ENCODE peak calls at places on chromosomes 4 and X, in ten cellular contexts. J, G, A, O, T, Q, K, D, B and U are unnamed samples.

GRCh38 chr4:95091272-95091671 is 333.5 kb downstream of the BMPR1B start:
- DNase-seq in J (no peak), G (no peak), A (peak; percentile 38), O (no peak), T (no peak), Q (no peak), K (no peak), D (no peak), B (no peak), U (no peak)

GRCh38 chrX:46686003-46686645 is 72.8 kb downstream of the SLC9A7 start:
- DNase-seq in J (no peak), G (no peak), A (peak; percentile 41), O (peak; percentile 13), T (no peak), Q (no peak), K (peak; percentile 21), D (peak; percentile 52), B (no peak), U (peak; percentile 17)

GRCh38 chrX:54397113-54397512 is 39.3 kb upstream of the WNK3 start:
- DNase-seq in J (no peak), G (no peak), A (no peak), O (no peak), T (no peak), Q (no peak), K (no peak), D (no peak), B (no peak), U (no peak)

GRCh38 chrX:130467936-130468335 is 66.1 kb downstream of the RBMX2 start:
- DNase-seq in J (no peak), G (no peak), A (no peak), O (no peak), T (no peak), Q (no peak), K (no peak), D (no peak), B (no peak), U (no peak)

GRCh38 chr4:5974321-5974720 is 43.9 kb downstream of the C4orf50 start:
- DNase-seq in J (no peak), G (peak; percentile 15), A (no peak), O (no peak), T (no peak), Q (no peak), K (peak; percentile 7), D (no peak), B (no peak), U (no peak)

GRCh38 chrX:136816970-136817369 is 36.2 kb upstream of the ARHGEF6 start:
- DNase-seq in J (no peak), G (no peak), A (peak; percentile 47), O (no peak), T (no peak), Q (no peak), K (no peak), D (peak; percentile 25), B (no peak), U (no peak)

GRCh38 chr4:158578476-158578875 is 56.8 kb downstream of the RXFP1 start:
- DNase-seq in J (no peak), G (no peak), A (peak; percentile 51), O (no peak), T (no peak), Q (no peak), K (no peak), D (peak; percentile 46), B (peak; percentile 4), U (no peak)

GRCh38 chrX:136130931-136131843 is 16.1 kb upstream of the FHL1 start:
- DNase-seq in J (no peak), G (no peak), A (peak; percentile 82), O (no peak), T (no peak), Q (no peak), K (no peak), D (peak; percentile 80), B (peak; percentile 40), U (no peak)

GRCh38 chrX:120310861-120311631 is at the start of gene TMEM255A:
- DNase-seq in J (peak; percentile 37), G (no peak), A (no peak), O (no peak), T (no peak), Q (peak; percentile 48), K (no peak), D (peak; percentile 6), B (no peak), U (peak; percentile 45)

GRCh38 chr4:109234596-109234995 is 67.9 kb downstream of the COL25A1 start:
- DNase-seq in J (no peak), G (no peak), A (no peak), O (no peak), T (no peak), Q (no peak), K (no peak), D (no peak), B (no peak), U (no peak)

GRCh38 chr4:78797777-78798284 is 21.7 kb downstream of the BMP2K start:
- DNase-seq in J (no peak), G (no peak), A (no peak), O (no peak), T (no peak), Q (no peak), K (no peak), D (no peak), B (no peak), U (no peak)

GRCh38 chr4:63965875-63966274 is 443.4 kb downstream of the TECRL start:
- DNase-seq in J (no peak), G (no peak), A (no peak), O (no peak), T (no peak), Q (no peak), K (no peak), D (no peak), B (no peak), U (no peak)

GRCh38 chr4:73139991-73140390 is 70.5 kb upstream of the COX18 start:
- DNase-seq in J (no peak), G (no peak), A (peak; percentile 31), O (no peak), T (no peak), Q (no peak), K (no peak), D (no peak), B (no peak), U (no peak)

GRCh38 chr4:82493721-82494425 is 63.5 kb downstream of the ENOPH1 start:
- DNase-seq in J (no peak), G (no peak), A (peak; percentile 34), O (no peak), T (no peak), Q (no peak), K (no peak), D (no peak), B (no peak), U (no peak)

DNA sequence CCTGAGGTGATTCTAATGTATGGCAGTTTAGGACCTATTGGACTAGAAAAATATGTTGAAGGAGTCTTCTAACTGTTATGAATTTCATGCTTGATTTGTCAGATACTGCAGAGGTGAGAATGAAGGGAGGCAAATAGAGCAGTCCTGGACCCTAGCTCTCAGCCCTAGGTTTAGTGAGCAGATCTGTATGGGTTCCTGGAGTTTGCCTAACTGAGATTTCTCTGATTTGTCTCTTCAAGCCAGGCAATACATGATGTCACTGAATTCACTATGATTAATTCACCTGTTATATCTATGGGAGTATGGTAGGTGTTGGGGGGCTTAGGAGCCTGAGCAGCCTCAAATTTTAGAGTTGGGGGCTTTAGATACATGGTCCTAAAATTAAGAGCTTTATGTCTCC is 2.6 kb downstream of the MND1 start:
- DNase-seq in J (no peak), G (no peak), A (no peak), O (no peak), T (no peak), Q (no peak), K (no peak), D (no peak), B (no peak), U (no peak)
- H3K27ac ChIP-seq in J (no peak overlapping the region), G (no peak overlapping the region), A (no peak overlapping the region), O (no peak overlapping the region), T (no peak overlapping the region), Q (no peak overlapping the region), K (no peak overlapping the region), D (no peak overlapping the region), B (no peak overlapping the region), U (no peak overlapping the region)

DNA sequence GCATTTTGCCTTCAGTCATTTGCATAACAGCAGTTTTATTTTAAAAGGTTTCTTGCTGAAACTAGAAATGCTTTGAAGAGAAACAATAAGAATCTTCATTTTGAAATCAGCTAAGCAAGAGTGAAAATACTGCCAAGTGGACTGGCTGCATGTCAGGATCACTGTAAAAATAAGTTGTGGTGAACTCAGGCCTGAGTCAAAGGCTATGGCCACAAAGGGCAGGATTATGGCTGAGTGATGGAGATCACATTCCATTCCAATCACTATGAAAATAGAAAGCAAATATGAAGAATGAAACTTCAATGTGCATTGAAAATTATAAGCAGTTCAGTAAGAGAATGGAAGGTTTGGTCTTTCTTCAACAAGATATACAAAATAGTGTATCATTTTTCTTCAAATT is 224.5 kb downstream of the PCDH18 start:
- DNase-seq in J (no peak), G (no peak), A (peak; percentile 82), O (peak; percentile 17), T (no peak), Q (peak; percentile 11), K (peak; percentile 36), D (peak; percentile 90), B (no peak), U (peak; percentile 25)
- H3K27ac ChIP-seq in J (no peak overlapping the region), G (no peak overlapping the region), A (peak overlapping the region; percentile 7), O (no peak overlapping the region), T (no peak overlapping the region), Q (no peak overlapping the region), K (peak overlapping the region; percentile 8), D (no peak overlapping the region), B (no peak overlapping the region), U (no peak overlapping the region)

GRCh38 chrX:16733013-16733412 is 13.6 kb downstream of the SYAP1 start:
- DNase-seq in J (no peak), G (no peak), A (no peak), O (no peak), T (no peak), Q (no peak), K (no peak), D (no peak), B (no peak), U (no peak)
- H3K27ac ChIP-seq in J (no peak overlapping the region), G (no peak overlapping the region), A (no peak overlapping the region), O (no peak overlapping the region), T (no peak overlapping the region), Q (no peak overlapping the region), K (no peak overlapping the region), D (no peak overlapping the region), B (no peak overlapping the region), U (no peak overlapping the region)

DNA sequence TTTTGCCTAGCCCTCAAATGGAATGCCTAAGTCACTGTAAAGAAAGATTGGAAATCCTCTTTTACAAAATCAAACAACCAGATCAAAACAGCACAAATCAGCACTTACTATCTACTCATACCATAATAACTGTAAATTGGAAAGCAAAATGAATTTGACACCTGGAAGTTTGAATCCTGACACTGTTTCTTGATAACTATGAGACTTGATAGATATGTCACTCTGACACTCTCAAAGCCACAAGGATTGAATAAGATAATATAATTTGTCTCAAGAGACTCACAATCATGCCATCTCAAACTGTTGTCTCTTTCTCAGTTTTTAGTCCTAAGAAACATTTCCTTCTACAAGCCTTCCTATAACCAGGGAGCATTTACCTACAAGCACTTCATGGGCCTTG is 302.6 kb upstream of the DIAPH2 start:
- DNase-seq in J (no peak), G (no peak), A (no peak), O (no peak), T (no peak), Q (no peak), K (no peak), D (no peak), B (no peak), U (no peak)
- H3K27ac ChIP-seq in J (no peak overlapping the region), G (no peak overlapping the region), A (no peak overlapping the region), O (no peak overlapping the region), T (no peak overlapping the region), Q (no peak overlapping the region), K (no peak overlapping the region), D (no peak overlapping the region), B (no peak overlapping the region), U (no peak overlapping the region)

GRCh38 chr4:1723131-1723801 is 1.9 kb downstream of the TACC3 start:
- DNase-seq in J (peak; percentile 54), G (no peak), A (no peak), O (no peak), T (no peak), Q (peak; percentile 19), K (peak; percentile 18), D (no peak), B (no peak), U (no peak)
- H3K27ac ChIP-seq in J (peak overlapping the region; percentile 95), G (peak overlapping the region; percentile 95), A (no peak overlapping the region), O (peak overlapping the region; percentile 84), T (peak overlapping the region; percentile 81), Q (no peak overlapping the region), K (no peak overlapping the region), D (peak overlapping the region; percentile 2), B (peak overlapping the region; percentile 83), U (no peak overlapping the region)